ENCODE peak calls at places on chromosomes 5 and 9, in six cellular contexts. One of them, this sample, is unnamed.

GRCh38 chr5:137366526-137366925 is 132.6 kb downstream of the SPOCK1 start:
- DNase-seq in mesenchymal stem cell: no peak
- DNase-seq in trophoblast cell: no peak
- DNase-seq in neuronal stem cell: no peak
- DNase-seq in IMR-90: no peak
- DNase-seq in H9: no peak
- DNase-seq in this sample: no peak

GRCh38 chr5:54944364-54944763 is 41.0 kb downstream of the ESM1 start:
- DNase-seq in trophoblast cell: peak
- DNase-seq in H9: no peak
- DNase-seq in neuronal stem cell: no peak
- DNase-seq in IMR-90: peak
- DNase-seq in mesenchymal stem cell: peak
- DNase-seq in this sample: no peak

GRCh38 chr5:68365894-68366293 is 150.3 kb downstream of the PIK3R1 start:
- DNase-seq in IMR-90: no peak
- DNase-seq in H9: no peak
- DNase-seq in mesenchymal stem cell: no peak
- DNase-seq in trophoblast cell: no peak
- DNase-seq in neuronal stem cell: no peak
- DNase-seq in this sample: no peak

GRCh38 chr9:16046713-16047112 is 493.9 kb downstream of the CCDC171 start:
- DNase-seq in IMR-90: peak
- DNase-seq in H9: no peak
- DNase-seq in mesenchymal stem cell: no peak
- DNase-seq in trophoblast cell: no peak
- DNase-seq in neuronal stem cell: no peak
- DNase-seq in this sample: no peak

GRCh38 chr5:128254789-128255188 is 171.2 kb downstream of the SLC12A2 start:
- DNase-seq in IMR-90: no peak
- DNase-seq in trophoblast cell: no peak
- DNase-seq in mesenchymal stem cell: no peak
- DNase-seq in H9: no peak
- DNase-seq in neuronal stem cell: no peak
- DNase-seq in this sample: no peak

GRCh38 chr5:133926960-133927615 is 41.3 kb downstream of the C5orf15 start:
- DNase-seq in IMR-90: no peak
- DNase-seq in mesenchymal stem cell: no peak
- DNase-seq in neuronal stem cell: no peak
- DNase-seq in H9: no peak
- DNase-seq in trophoblast cell: peak
- DNase-seq in this sample: no peak

GRCh38 chr5:135377751-135378680 is 21.0 kb downstream of the MACROH2A1 start:
- DNase-seq in neuronal stem cell: no peak
- DNase-seq in trophoblast cell: no peak
- DNase-seq in mesenchymal stem cell: no peak
- DNase-seq in IMR-90: no peak
- DNase-seq in H9: no peak
- DNase-seq in this sample: no peak

GRCh38 chr9:131776473-131776872 is 36.6 kb upstream of the RAPGEF1 start:
- DNase-seq in neuronal stem cell: peak
- DNase-seq in H9: peak
- DNase-seq in mesenchymal stem cell: peak
- DNase-seq in IMR-90: peak
- DNase-seq in trophoblast cell: peak
- DNase-seq in this sample: peak

GRCh38 chr5:28542968-28543367 is 1504.6 kb upstream of the CDH9 start:
- DNase-seq in mesenchymal stem cell: peak
- DNase-seq in neuronal stem cell: no peak
- DNase-seq in trophoblast cell: no peak
- DNase-seq in H9: no peak
- DNase-seq in IMR-90: peak
- DNase-seq in this sample: no peak

GRCh38 chr9:97845130-97845529 is 7.9 kb upstream of the FOXE1 start:
- DNase-seq in neuronal stem cell: no peak
- DNase-seq in IMR-90: peak
- DNase-seq in mesenchymal stem cell: no peak
- DNase-seq in trophoblast cell: no peak
- DNase-seq in H9: no peak
- DNase-seq in this sample: no peak

GRCh38 chr5:135444881-135445280 is 2.3 kb downstream of the DCANP1 start:
- DNase-seq in IMR-90: no peak
- DNase-seq in mesenchymal stem cell: no peak
- DNase-seq in trophoblast cell: no peak
- DNase-seq in H9: no peak
- DNase-seq in neuronal stem cell: no peak
- DNase-seq in this sample: no peak

GRCh38 chr9:83062011-83062652 is 810 bp downstream of the RASEF start:
- DNase-seq in H9: peak
- DNase-seq in trophoblast cell: peak
- DNase-seq in IMR-90: peak
- DNase-seq in neuronal stem cell: peak
- DNase-seq in mesenchymal stem cell: peak
- DNase-seq in this sample: peak

GRCh38 chr5:171272996-171273970 is 35.8 kb upstream of the TLX3 start:
- DNase-seq in trophoblast cell: peak
- DNase-seq in H9: peak
- DNase-seq in mesenchymal stem cell: peak
- DNase-seq in neuronal stem cell: peak
- DNase-seq in IMR-90: peak
- DNase-seq in this sample: peak

GRCh38 chr5:142222235-142222880 is 102.5 kb downstream of the SPRY4 start:
- DNase-seq in neuronal stem cell: no peak
- DNase-seq in mesenchymal stem cell: peak
- DNase-seq in IMR-90: no peak
- DNase-seq in trophoblast cell: no peak
- DNase-seq in H9: no peak
- DNase-seq in this sample: no peak

GRCh38 chr5:142946547-142947426 is 176.6 kb downstream of the ARHGAP26 start:
- DNase-seq in IMR-90: no peak
- DNase-seq in mesenchymal stem cell: no peak
- DNase-seq in H9: no peak
- DNase-seq in neuronal stem cell: no peak
- DNase-seq in trophoblast cell: no peak
- DNase-seq in this sample: no peak

GRCh38 chr9:126031116-126031515 is 283.9 kb downstream of the PBX3 start:
- DNase-seq in trophoblast cell: no peak
- DNase-seq in H9: no peak
- DNase-seq in neuronal stem cell: no peak
- DNase-seq in mesenchymal stem cell: no peak
- DNase-seq in IMR-90: no peak
- DNase-seq in this sample: no peak

GRCh38 chr5:40479939-40480338 is 199.8 kb upstream of the PTGER4 start:
- DNase-seq in H9: no peak
- DNase-seq in mesenchymal stem cell: no peak
- DNase-seq in IMR-90: no peak
- DNase-seq in trophoblast cell: no peak
- DNase-seq in neuronal stem cell: no peak
- DNase-seq in this sample: no peak

GRCh38 chr5:59351076-59351794 is 542.3 kb downstream of the PDE4D start:
- DNase-seq in trophoblast cell: no peak
- DNase-seq in H9: no peak
- DNase-seq in IMR-90: peak
- DNase-seq in neuronal stem cell: no peak
- DNase-seq in mesenchymal stem cell: no peak
- DNase-seq in this sample: no peak

GRCh38 chr5:143436871-143437270 is 33.4 kb upstream of the NR3C1 start:
- DNase-seq in mesenchymal stem cell: no peak
- DNase-seq in IMR-90: peak
- DNase-seq in trophoblast cell: no peak
- DNase-seq in H9: no peak
- DNase-seq in neuronal stem cell: no peak
- DNase-seq in this sample: no peak

GRCh38 chr9:113875917-113876805 is at the start of gene ZNF618:
- DNase-seq in IMR-90: no peak
- DNase-seq in H9: no peak
- DNase-seq in neuronal stem cell: peak
- DNase-seq in mesenchymal stem cell: peak
- DNase-seq in trophoblast cell: peak
- DNase-seq in this sample: no peak

GRCh38 chr9:84932915-84933527 is 263.5 kb downstream of the NTRK2 start:
- DNase-seq in H9: peak
- DNase-seq in trophoblast cell: no peak
- DNase-seq in mesenchymal stem cell: peak
- DNase-seq in IMR-90: no peak
- DNase-seq in neuronal stem cell: no peak
- DNase-seq in this sample: no peak

GRCh38 chr5:65482727-65483473 is 1.2 kb upstream of the ADAMTS6 start:
- DNase-seq in IMR-90: peak
- DNase-seq in H9: peak
- DNase-seq in mesenchymal stem cell: peak
- DNase-seq in trophoblast cell: peak
- DNase-seq in neuronal stem cell: no peak
- DNase-seq in this sample: no peak

GRCh38 chr9:100474082-100474949 is 1.4 kb downstream of the TMEFF1 start:
- DNase-seq in trophoblast cell: no peak
- DNase-seq in mesenchymal stem cell: peak
- DNase-seq in IMR-90: no peak
- DNase-seq in neuronal stem cell: peak
- DNase-seq in H9: no peak
- DNase-seq in this sample: no peak
- H3K4ac ChIP-seq in trophoblast cell: peak
- H3K4ac ChIP-seq in mesenchymal stem cell: no peak
- H3K4ac ChIP-seq in IMR-90: no peak
- H3K4ac ChIP-seq in neuronal stem cell: no peak
- H3K4ac ChIP-seq in H9: no peak
- H3K4ac ChIP-seq in this sample: no peak

DNA sequence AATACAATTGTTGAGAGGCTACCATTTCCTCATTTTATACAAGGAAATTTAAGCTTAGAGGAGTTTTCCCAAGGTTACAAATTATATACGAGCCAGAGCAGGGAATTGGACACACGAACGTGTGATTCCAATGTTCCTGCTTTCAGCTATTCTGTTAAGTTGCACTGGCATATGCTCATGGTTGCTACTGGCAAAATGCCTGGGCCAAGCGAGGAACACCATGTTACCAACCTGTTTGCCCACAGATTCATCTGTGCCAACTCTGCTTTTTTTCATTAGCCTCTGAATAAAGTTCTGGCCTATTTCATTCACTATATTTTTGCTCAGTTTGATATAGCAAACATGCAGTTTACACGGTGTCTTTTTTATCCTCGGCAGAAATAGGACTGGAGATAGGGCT is 5.1 kb upstream of the C5orf46 start:
- DNase-seq in trophoblast cell: no peak
- DNase-seq in H9: no peak
- DNase-seq in neuronal stem cell: no peak
- DNase-seq in IMR-90: no peak
- DNase-seq in mesenchymal stem cell: no peak
- DNase-seq in this sample: no peak
- H2AFZ ChIP-seq in trophoblast cell: no peak
- H2AFZ ChIP-seq in H9: no peak
- H2AFZ ChIP-seq in neuronal stem cell: no peak
- H2AFZ ChIP-seq in IMR-90: no peak
- H2AFZ ChIP-seq in mesenchymal stem cell: no peak
- H2AFZ ChIP-seq in this sample: no peak

GRCh38 chr9:135222991-135223760 is 135.7 kb downstream of the OLFM1 start:
- DNase-seq in mesenchymal stem cell: no peak
- DNase-seq in IMR-90: no peak
- DNase-seq in neuronal stem cell: no peak
- DNase-seq in H9: no peak
- DNase-seq in trophoblast cell: no peak
- DNase-seq in this sample: no peak
- H3K4ac ChIP-seq in mesenchymal stem cell: no peak
- H3K4ac ChIP-seq in IMR-90: no peak
- H3K4ac ChIP-seq in neuronal stem cell: no peak
- H3K4ac ChIP-seq in H9: no peak
- H3K4ac ChIP-seq in trophoblast cell: no peak
- H3K4ac ChIP-seq in this sample: no peak

DNA sequence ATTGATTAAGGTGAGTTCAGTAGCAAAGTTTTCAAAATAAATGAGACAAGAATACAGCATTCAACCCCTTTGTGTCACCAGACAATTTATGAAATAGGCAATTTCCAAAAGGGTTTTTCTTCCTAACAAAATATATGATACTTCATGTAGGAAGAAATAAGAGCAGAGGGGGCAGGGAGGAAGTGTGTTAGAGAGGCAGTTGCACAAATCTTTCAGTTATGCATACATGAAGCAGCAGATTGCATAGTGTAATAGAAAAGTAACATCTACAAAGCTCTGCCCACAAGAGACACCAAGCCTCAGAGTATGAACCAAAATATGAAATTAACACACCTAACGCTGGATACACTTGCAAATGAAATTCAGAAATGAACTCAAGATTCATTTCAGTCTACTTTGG is 157.0 kb downstream of the DENND1A start:
- DNase-seq in neuronal stem cell: no peak
- DNase-seq in trophoblast cell: no peak
- DNase-seq in mesenchymal stem cell: no peak
- DNase-seq in H9: no peak
- DNase-seq in IMR-90: no peak
- DNase-seq in this sample: no peak
- H2AFZ ChIP-seq in neuronal stem cell: no peak
- H2AFZ ChIP-seq in trophoblast cell: no peak
- H2AFZ ChIP-seq in mesenchymal stem cell: no peak
- H2AFZ ChIP-seq in H9: no peak
- H2AFZ ChIP-seq in IMR-90: no peak
- H2AFZ ChIP-seq in this sample: no peak

DNA sequence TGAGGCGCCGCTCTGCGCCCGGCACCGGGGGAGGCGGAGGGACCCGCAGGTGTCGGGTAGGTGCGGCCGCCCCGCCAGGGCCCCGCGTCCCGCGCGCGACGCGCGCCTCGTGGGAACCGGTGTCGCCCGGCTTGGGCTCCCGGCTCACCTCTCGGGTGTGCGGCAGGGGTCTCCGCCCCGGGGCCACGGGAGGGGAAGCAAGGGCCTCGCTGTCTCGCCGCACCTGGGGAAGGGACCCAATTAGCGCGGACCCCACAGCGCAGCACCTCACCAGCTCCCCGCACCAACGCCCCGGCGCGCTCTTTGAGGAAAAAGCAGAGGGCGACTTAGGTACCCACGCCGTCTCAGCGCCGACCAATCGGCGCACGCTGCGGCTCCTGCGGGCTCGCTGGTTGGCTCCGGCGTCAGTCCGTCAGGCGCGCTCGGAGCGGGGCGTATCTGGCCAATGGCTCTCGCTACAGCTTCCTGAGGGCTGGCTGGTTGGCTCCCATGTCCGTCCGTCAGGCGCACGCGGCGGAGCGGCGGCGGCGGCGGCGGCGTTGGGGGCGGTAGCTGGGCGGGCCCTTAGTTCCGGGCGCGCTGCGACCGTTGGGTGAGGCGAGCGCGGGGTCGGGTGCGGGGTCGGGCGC is at the start of gene TRAF2:
- DNase-seq in H9: peak
- DNase-seq in trophoblast cell: peak
- DNase-seq in IMR-90: peak
- DNase-seq in mesenchymal stem cell: peak
- DNase-seq in neuronal stem cell: peak
- DNase-seq in this sample: peak
- H3K4ac ChIP-seq in H9: no peak
- H3K4ac ChIP-seq in trophoblast cell: peak
- H3K4ac ChIP-seq in IMR-90: peak
- H3K4ac ChIP-seq in mesenchymal stem cell: peak
- H3K4ac ChIP-seq in neuronal stem cell: peak
- H3K4ac ChIP-seq in this sample: peak

This sample was measured in H1.